ENCODE peak calls at places on chromosomes 12 and 14, in seven cellular contexts. One of them, this sample, is unnamed.

GRCh38 chr12:2333516-2333915 is 280.7 kb downstream of the CACNA1C start:
- DNase-seq in uterus: no peak
- DNase-seq in HCT116: no peak
- DNase-seq in esophagus squamous epithelium: no peak
- DNase-seq in transverse colon: no peak
- DNase-seq in ovary: no peak
- DNase-seq in Peyer's patch: no peak
- DNase-seq in this sample: no peak

GRCh38 chr12:93894391-93895095 is 217.4 kb downstream of the CRADD start:
- DNase-seq in uterus: peak
- DNase-seq in HCT116: no peak
- DNase-seq in esophagus squamous epithelium: no peak
- DNase-seq in transverse colon: peak
- DNase-seq in ovary: peak
- DNase-seq in Peyer's patch: peak
- DNase-seq in this sample: peak

GRCh38 chr14:91108941-91109611 is 4.8 kb upstream of the DGLUCY start:
- DNase-seq in uterus: no peak
- DNase-seq in HCT116: no peak
- DNase-seq in esophagus squamous epithelium: no peak
- DNase-seq in transverse colon: peak
- DNase-seq in ovary: no peak
- DNase-seq in Peyer's patch: no peak
- DNase-seq in this sample: no peak

GRCh38 chr12:45547822-45548221 is 181.7 kb upstream of the ARID2 start:
- DNase-seq in uterus: no peak
- DNase-seq in HCT116: no peak
- DNase-seq in esophagus squamous epithelium: no peak
- DNase-seq in transverse colon: no peak
- DNase-seq in ovary: no peak
- DNase-seq in Peyer's patch: no peak
- DNase-seq in this sample: no peak

GRCh38 chr14:54428527-54428926 is 12.6 kb downstream of the CNIH1 start:
- DNase-seq in uterus: no peak
- DNase-seq in HCT116: no peak
- DNase-seq in esophagus squamous epithelium: no peak
- DNase-seq in transverse colon: no peak
- DNase-seq in ovary: no peak
- DNase-seq in Peyer's patch: no peak
- DNase-seq in this sample: no peak

GRCh38 chr12:91620949-91621348 is 438.3 kb upstream of the DCN start:
- DNase-seq in uterus: no peak
- DNase-seq in HCT116: no peak
- DNase-seq in esophagus squamous epithelium: no peak
- DNase-seq in transverse colon: no peak
- DNase-seq in ovary: no peak
- DNase-seq in Peyer's patch: no peak
- DNase-seq in this sample: no peak

GRCh38 chr12:68455676-68456345 is 123.6 kb upstream of the MDM1 start:
- DNase-seq in uterus: no peak
- DNase-seq in HCT116: no peak
- DNase-seq in esophagus squamous epithelium: no peak
- DNase-seq in transverse colon: no peak
- DNase-seq in ovary: no peak
- DNase-seq in Peyer's patch: no peak
- DNase-seq in this sample: no peak

GRCh38 chr12:101040936-101041335 is 169.1 kb downstream of the SLC5A8 start:
- DNase-seq in uterus: no peak
- DNase-seq in HCT116: no peak
- DNase-seq in esophagus squamous epithelium: no peak
- DNase-seq in transverse colon: no peak
- DNase-seq in ovary: no peak
- DNase-seq in Peyer's patch: no peak
- DNase-seq in this sample: no peak

GRCh38 chr12:48993787-48994186 is 5.4 kb downstream of the DDN start:
- DNase-seq in uterus: no peak
- DNase-seq in HCT116: no peak
- DNase-seq in esophagus squamous epithelium: no peak
- DNase-seq in transverse colon: no peak
- DNase-seq in ovary: no peak
- DNase-seq in Peyer's patch: no peak
- DNase-seq in this sample: no peak

GRCh38 chr12:132812631-132813305 is 15.9 kb downstream of the GOLGA3 start:
- DNase-seq in uterus: no peak
- DNase-seq in HCT116: no peak
- DNase-seq in esophagus squamous epithelium: no peak
- DNase-seq in transverse colon: no peak
- DNase-seq in ovary: no peak
- DNase-seq in Peyer's patch: no peak
- DNase-seq in this sample: no peak

GRCh38 chr12:132818562-132818961 is 10.1 kb downstream of the GOLGA3 start:
- DNase-seq in uterus: no peak
- DNase-seq in HCT116: no peak
- DNase-seq in esophagus squamous epithelium: no peak
- DNase-seq in transverse colon: no peak
- DNase-seq in ovary: no peak
- DNase-seq in Peyer's patch: no peak
- DNase-seq in this sample: no peak

GRCh38 chr12:132814232-132814631 is 14.4 kb downstream of the GOLGA3 start:
- DNase-seq in uterus: no peak
- DNase-seq in HCT116: no peak
- DNase-seq in esophagus squamous epithelium: no peak
- DNase-seq in transverse colon: no peak
- DNase-seq in ovary: no peak
- DNase-seq in Peyer's patch: no peak
- DNase-seq in this sample: no peak

GRCh38 chr12:132807295-132808222 is 21.1 kb downstream of the GOLGA3 start:
- DNase-seq in uterus: no peak
- DNase-seq in HCT116: no peak
- DNase-seq in esophagus squamous epithelium: no peak
- DNase-seq in transverse colon: no peak
- DNase-seq in ovary: no peak
- DNase-seq in Peyer's patch: no peak
- DNase-seq in this sample: no peak

DNA sequence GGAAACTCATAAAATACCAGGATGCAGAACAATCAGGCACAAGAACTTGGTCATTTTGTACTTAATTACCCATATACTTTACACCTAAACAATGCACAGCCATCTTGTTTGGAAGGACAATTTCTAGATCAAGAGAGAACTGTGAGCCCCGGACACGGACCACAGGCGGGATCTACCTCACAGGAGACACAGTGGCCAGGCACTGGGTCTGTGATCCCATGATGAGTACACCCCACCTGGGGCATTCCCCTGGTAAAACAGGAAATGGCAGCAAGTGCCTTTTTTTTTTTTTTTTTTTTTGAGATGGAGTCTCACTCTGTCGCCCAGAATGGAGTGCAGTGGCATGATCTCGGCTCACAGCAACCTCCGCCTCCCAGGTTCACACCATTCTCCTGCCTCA is 15.2 kb downstream of the GOLGA3 start:
- DNase-seq in uterus: no peak
- DNase-seq in HCT116: no peak
- DNase-seq in esophagus squamous epithelium: no peak
- DNase-seq in transverse colon: no peak
- DNase-seq in ovary: no peak
- DNase-seq in Peyer's patch: no peak
- DNase-seq in this sample: no peak
- TF ChIP-seq POLR2A in uterus: no peak
- TF ChIP-seq POLR2A in HCT116: no peak
- TF ChIP-seq POLR2A in esophagus squamous epithelium: no peak
- TF ChIP-seq POLR2A in transverse colon: no peak
- TF ChIP-seq POLR2A in ovary: no peak
- TF ChIP-seq POLR2A in Peyer's patch: no peak
- TF ChIP-seq POLR2A in this sample: no peak

DNA sequence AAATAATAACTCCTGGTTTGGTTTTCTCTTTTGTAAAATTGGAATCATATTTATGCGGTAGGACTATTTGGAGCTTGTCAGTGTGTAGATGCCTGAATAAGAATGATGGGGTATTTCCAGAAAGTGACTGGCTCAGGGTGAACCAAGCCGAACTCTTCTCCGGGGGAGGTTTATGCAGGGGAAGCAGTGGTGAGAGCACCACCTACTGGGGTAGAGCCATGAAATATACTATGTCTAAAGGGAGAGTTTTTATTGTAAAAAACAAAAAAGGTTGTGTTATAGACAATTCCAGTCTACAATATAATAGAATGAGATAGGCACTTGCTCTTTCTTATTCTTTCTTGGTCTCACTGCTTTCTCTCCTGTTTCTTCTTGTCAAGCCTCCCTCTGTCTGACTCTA is 222.9 kb upstream of the SLC16A7 start:
- DNase-seq in uterus: no peak
- DNase-seq in HCT116: peak
- DNase-seq in esophagus squamous epithelium: no peak
- DNase-seq in transverse colon: no peak
- DNase-seq in ovary: no peak
- DNase-seq in Peyer's patch: no peak
- DNase-seq in this sample: no peak
- TF ChIP-seq CTCF in uterus: no peak
- TF ChIP-seq CTCF in HCT116: peak
- TF ChIP-seq CTCF in esophagus squamous epithelium: no peak
- TF ChIP-seq CTCF in transverse colon: no peak
- TF ChIP-seq CTCF in ovary: no peak
- TF ChIP-seq CTCF in Peyer's patch: no peak
- TF ChIP-seq CTCF in this sample: no peak

GRCh38 chr14:81343701-81344100 is 56.4 kb downstream of the STON2 start:
- DNase-seq in uterus: no peak
- DNase-seq in HCT116: no peak
- DNase-seq in esophagus squamous epithelium: no peak
- DNase-seq in transverse colon: no peak
- DNase-seq in ovary: no peak
- DNase-seq in Peyer's patch: no peak
- DNase-seq in this sample: no peak
- TF ChIP-seq POLR2A in uterus: no peak
- TF ChIP-seq POLR2A in HCT116: no peak
- TF ChIP-seq POLR2A in esophagus squamous epithelium: no peak
- TF ChIP-seq POLR2A in transverse colon: no peak
- TF ChIP-seq POLR2A in ovary: no peak
- TF ChIP-seq POLR2A in Peyer's patch: no peak
- TF ChIP-seq POLR2A in this sample: no peak

GRCh38 chr12:64236549-64236948 is 14.5 kb upstream of the KICS2 start:
- DNase-seq in uterus: no peak
- DNase-seq in HCT116: peak
- DNase-seq in esophagus squamous epithelium: no peak
- DNase-seq in transverse colon: no peak
- DNase-seq in ovary: no peak
- DNase-seq in Peyer's patch: no peak
- DNase-seq in this sample: no peak
- TF ChIP-seq CTCF in uterus: no peak
- TF ChIP-seq CTCF in HCT116: peak
- TF ChIP-seq CTCF in esophagus squamous epithelium: no peak
- TF ChIP-seq CTCF in transverse colon: no peak
- TF ChIP-seq CTCF in ovary: no peak
- TF ChIP-seq CTCF in Peyer's patch: no peak
- TF ChIP-seq CTCF in this sample: no peak

GRCh38 chr12:31659087-31659942 is at the start of gene ETFBKMT:
- DNase-seq in uterus: peak
- DNase-seq in HCT116: peak
- DNase-seq in esophagus squamous epithelium: peak
- DNase-seq in transverse colon: peak
- DNase-seq in ovary: peak
- DNase-seq in Peyer's patch: peak
- DNase-seq in this sample: peak
- TF ChIP-seq POLR2A in uterus: no peak
- TF ChIP-seq POLR2A in HCT116: peak
- TF ChIP-seq POLR2A in esophagus squamous epithelium: no peak
- TF ChIP-seq POLR2A in transverse colon: peak
- TF ChIP-seq POLR2A in ovary: peak
- TF ChIP-seq POLR2A in Peyer's patch: peak
- TF ChIP-seq POLR2A in this sample: no peak

DNA sequence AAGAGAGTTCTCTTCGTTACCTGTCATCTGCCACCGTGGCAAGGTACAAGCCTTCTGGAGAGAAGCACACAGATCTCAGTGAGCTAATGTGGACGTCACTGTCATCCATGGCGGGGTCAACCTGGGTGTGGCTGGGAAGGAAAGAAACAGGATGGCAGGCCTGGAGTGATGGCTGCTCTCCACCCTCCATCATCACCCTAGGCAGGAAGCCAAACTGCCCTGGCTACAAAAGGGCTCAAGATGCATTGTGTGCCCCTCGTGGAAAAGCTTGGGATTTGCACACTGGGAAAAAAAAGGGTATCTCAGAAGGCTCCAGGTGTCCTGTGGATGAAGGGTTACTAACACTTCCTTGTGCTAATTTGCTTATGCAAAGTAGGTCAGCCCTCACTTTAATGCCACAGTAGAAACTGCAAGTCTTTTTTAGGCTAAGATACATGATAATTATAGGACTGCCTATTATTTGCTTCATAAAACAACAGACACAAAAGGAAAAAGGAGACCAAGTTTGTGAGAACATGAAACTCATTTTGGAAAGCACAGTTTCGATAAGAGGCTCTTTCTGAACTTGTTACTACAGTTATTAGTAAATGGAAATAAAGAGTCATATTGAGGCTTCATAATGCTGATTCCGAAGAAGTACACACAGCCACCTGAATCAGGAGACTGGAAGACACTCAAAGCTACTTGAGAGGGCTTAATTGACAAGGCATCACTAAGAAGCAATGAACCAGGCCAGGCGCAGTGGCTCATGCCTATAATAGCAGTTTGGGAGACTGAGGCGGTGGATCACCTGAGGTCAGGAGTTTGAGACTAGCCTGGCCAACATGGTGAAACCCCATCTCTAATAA is 18.9 kb downstream of the RFC5 start:
- DNase-seq in uterus: no peak
- DNase-seq in HCT116: no peak
- DNase-seq in esophagus squamous epithelium: no peak
- DNase-seq in transverse colon: peak
- DNase-seq in ovary: no peak
- DNase-seq in Peyer's patch: no peak
- DNase-seq in this sample: no peak
- TF ChIP-seq CTCF in uterus: no peak
- TF ChIP-seq CTCF in HCT116: no peak
- TF ChIP-seq CTCF in esophagus squamous epithelium: no peak
- TF ChIP-seq CTCF in transverse colon: no peak
- TF ChIP-seq CTCF in ovary: no peak
- TF ChIP-seq CTCF in Peyer's patch: no peak
- TF ChIP-seq CTCF in this sample: no peak

GRCh38 chr12:56628671-56629458 is 1.3 kb downstream of the BAZ2A start:
- DNase-seq in uterus: peak
- DNase-seq in HCT116: no peak
- DNase-seq in esophagus squamous epithelium: no peak
- DNase-seq in transverse colon: peak
- DNase-seq in ovary: peak
- DNase-seq in Peyer's patch: peak
- DNase-seq in this sample: peak

GRCh38 chr12:56626691-56627090 is 3.4 kb downstream of the BAZ2A start:
- DNase-seq in uterus: no peak
- DNase-seq in HCT116: no peak
- DNase-seq in esophagus squamous epithelium: no peak
- DNase-seq in transverse colon: no peak
- DNase-seq in ovary: no peak
- DNase-seq in Peyer's patch: no peak
- DNase-seq in this sample: no peak

GRCh38 chr12:56631790-56632700 is 1.9 kb upstream of the BAZ2A start:
- DNase-seq in uterus: peak
- DNase-seq in HCT116: no peak
- DNase-seq in esophagus squamous epithelium: no peak
- DNase-seq in transverse colon: peak
- DNase-seq in ovary: peak
- DNase-seq in Peyer's patch: peak
- DNase-seq in this sample: peak

GRCh38 chr12:56630180-56630632 is at the start of gene BAZ2A:
- DNase-seq in uterus: peak
- DNase-seq in HCT116: peak
- DNase-seq in esophagus squamous epithelium: no peak
- DNase-seq in transverse colon: peak
- DNase-seq in ovary: peak
- DNase-seq in Peyer's patch: peak
- DNase-seq in this sample: peak

GRCh38 chr12:56629459-56630179 is 507 bp downstream of the BAZ2A start:
- DNase-seq in uterus: peak
- DNase-seq in HCT116: no peak
- DNase-seq in esophagus squamous epithelium: no peak
- DNase-seq in transverse colon: peak
- DNase-seq in ovary: peak
- DNase-seq in Peyer's patch: peak
- DNase-seq in this sample: peak
- TF ChIP-seq POLR2A in uterus: no peak
- TF ChIP-seq POLR2A in HCT116: no peak
- TF ChIP-seq POLR2A in esophagus squamous epithelium: no peak
- TF ChIP-seq POLR2A in transverse colon: no peak
- TF ChIP-seq POLR2A in ovary: no peak
- TF ChIP-seq POLR2A in Peyer's patch: no peak
- TF ChIP-seq POLR2A in this sample: no peak